ENCODE peak calls at places on chromosomes 12 and 14, in nine cellular contexts. N is spleen, V is left ventricle myocardium inferior, O is left lung, J is upper lobe of right lung, W is neuronal stem cell, L is A549, T is upper lobe of left lung, U is Karpas-422. B is an unnamed sample.

GRCh38 chr14:68882235-68882634 is 89.4 kb upstream of the ZFP36L1 start:
- DNase-seq in V (no peak), W (no peak), J (no peak), L (no peak), N (no peak), O (no peak), T (peak; percentile 0), U (no peak), B (no peak)

GRCh38 chr12:30191701-30192455 is 408.1 kb upstream of the TMTC1 start:
- DNase-seq in U (no peak), O (no peak), V (no peak), L (no peak), W (no peak), T (no peak), N (no peak), J (no peak), B (no peak)

GRCh38 chr12:49342914-49343731 is 3.6 kb upstream of the DNAJC22 start:
- DNase-seq in W (no peak), N (no peak), L (peak; percentile 35), V (no peak), J (peak; percentile 64), O (no peak), T (peak; percentile 17), U (peak; percentile 67), B (no peak)

GRCh38 chr12:130879212-130879686 is 7.4 kb downstream of the RAN start:
- DNase-seq in U (peak; percentile 72), O (no peak), T (no peak), L (no peak), N (peak; percentile 82), W (no peak), J (no peak), V (no peak), B (no peak)

GRCh38 chr12:57016348-57016747 is at the start of gene TAC3:
- DNase-seq in N (no peak), U (no peak), J (no peak), T (no peak), L (no peak), O (no peak), V (no peak), W (peak; percentile 36), B (no peak)

GRCh38 chr14:71322660-71323250 is 415.5 kb downstream of the PCNX1 start:
- DNase-seq in O (no peak), T (peak; percentile 37), L (peak; percentile 42), W (no peak), J (no peak), V (no peak), U (peak; percentile 70), N (no peak), B (no peak)

GRCh38 chr12:11673666-11674464 is 24.4 kb downstream of the ETV6 start:
- DNase-seq in V (no peak), L (no peak), T (no peak), O (no peak), U (no peak), W (no peak), N (no peak), J (no peak), B (no peak)

GRCh38 chr12:70443274-70443673 is 77.2 kb downstream of the KCNMB4 start:
- DNase-seq in T (no peak), V (no peak), W (no peak), N (no peak), O (no peak), U (peak; percentile 67), J (no peak), L (no peak), B (no peak)

GRCh38 chr12:112466835-112467234 is 48.1 kb downstream of the PTPN11 start:
- DNase-seq in T (no peak), U (no peak), J (no peak), L (no peak), V (no peak), W (no peak), O (no peak), N (no peak), B (no peak)

GRCh38 chr12:14525964-14526363 is 41.7 kb downstream of the PLBD1 start:
- DNase-seq in O (no peak), W (no peak), V (no peak), T (no peak), J (no peak), L (no peak), U (no peak), N (no peak), B (no peak)

GRCh38 chr14:68476212-68476964 is 316.5 kb downstream of the ZFP36L1 start:
- DNase-seq in L (peak; percentile 51), W (no peak), O (no peak), N (peak; percentile 89), V (peak; percentile 42), J (peak; percentile 76), T (peak; percentile 85), U (no peak), B (peak; percentile 49)

GRCh38 chr14:34713681-34714319 is 593 bp downstream of the CFL2 start:
- DNase-seq in L (peak; percentile 51), O (no peak), W (peak; percentile 21), V (peak; percentile 22), U (peak; percentile 77), T (peak; percentile 35), J (peak; percentile 72), N (no peak), B (no peak)

GRCh38 chr14:81200041-81200440 is 20.7 kb downstream of the GTF2A1 start:
- DNase-seq in L (no peak), N (no peak), U (no peak), J (no peak), V (no peak), W (no peak), O (peak; percentile 31), T (no peak), B (no peak)

GRCh38 chr14:67526676-67527459 is 6.2 kb upstream of the PLEKHH1 start:
- DNase-seq in V (no peak), O (no peak), U (peak; percentile 86), J (no peak), T (no peak), L (peak; percentile 71), N (no peak), W (no peak), B (no peak)

GRCh38 chr14:100681111-100681510 is 45.6 kb upstream of the DLK1 start:
- DNase-seq in L (no peak), U (no peak), V (no peak), W (no peak), J (no peak), T (no peak), N (no peak), O (no peak), B (no peak)
- H3K27ac ChIP-seq in L (no peak overlapping the region), U (no peak overlapping the region), V (peak overlapping the region; percentile 81), W (no peak overlapping the region), J (no peak overlapping the region), T (peak overlapping the region; percentile 6), N (peak overlapping the region; percentile 79), O (no peak overlapping the region), B (no peak overlapping the region)

DNA sequence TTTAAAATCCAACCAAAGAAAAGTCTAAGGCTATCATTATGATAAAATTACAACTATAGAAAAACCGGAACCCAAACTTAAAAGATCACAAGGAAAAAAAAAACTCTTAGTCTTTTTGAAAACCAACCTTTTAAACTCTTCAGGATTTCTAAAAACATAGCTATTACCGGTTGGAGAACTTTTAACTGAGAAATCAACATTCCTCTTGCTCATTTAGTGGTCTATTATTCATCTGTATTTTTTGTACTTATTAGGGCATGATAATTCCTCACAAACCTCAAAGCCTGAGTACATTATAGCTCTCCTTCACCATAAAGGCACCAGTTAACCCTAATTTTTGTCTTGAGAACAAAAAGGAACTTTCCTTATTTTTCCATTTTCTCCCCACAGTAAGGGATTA is 10.4 kb downstream of the LUM start:
- DNase-seq in L (no peak), J (no peak), T (no peak), N (no peak), O (no peak), U (no peak), W (no peak), V (no peak), B (no peak)
- H3K4me3 ChIP-seq in L (no peak overlapping the region), J (no peak overlapping the region), T (no peak overlapping the region), N (no peak overlapping the region), O (no peak overlapping the region), U (no peak overlapping the region), W (no peak overlapping the region), V (no peak overlapping the region), B (no peak overlapping the region)

DNA sequence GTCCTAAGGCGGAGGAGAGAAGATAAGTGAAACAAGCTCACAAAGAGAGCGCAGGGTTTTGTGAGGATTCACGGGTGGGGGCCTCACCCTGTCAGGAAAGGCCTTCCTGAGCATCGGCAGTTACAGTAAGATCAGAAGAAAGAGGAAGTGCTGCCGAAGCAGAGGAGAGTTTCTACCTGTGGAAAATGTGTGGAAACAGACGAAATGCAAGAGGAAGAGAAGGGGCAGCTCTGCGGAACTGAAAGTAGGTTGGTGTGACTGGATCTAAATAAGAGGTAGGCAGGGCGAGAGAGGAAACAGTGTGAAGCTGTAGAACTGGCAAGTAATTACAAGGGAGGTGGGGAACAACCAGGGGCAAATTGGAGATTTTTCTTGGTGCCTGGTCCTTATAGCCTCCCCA is 2.7 kb downstream of the GPR68 start:
- DNase-seq in U (peak; percentile 93), O (no peak), L (no peak), W (no peak), J (no peak), N (no peak), T (no peak), V (no peak), B (no peak)
- H3K27ac ChIP-seq in U (peak overlapping the region; percentile 50), O (no peak overlapping the region), L (no peak overlapping the region), W (no peak overlapping the region), J (peak overlapping the region; percentile 31), N (peak overlapping the region; percentile 75), T (peak overlapping the region; percentile 76), V (no peak overlapping the region), B (no peak overlapping the region)

DNA sequence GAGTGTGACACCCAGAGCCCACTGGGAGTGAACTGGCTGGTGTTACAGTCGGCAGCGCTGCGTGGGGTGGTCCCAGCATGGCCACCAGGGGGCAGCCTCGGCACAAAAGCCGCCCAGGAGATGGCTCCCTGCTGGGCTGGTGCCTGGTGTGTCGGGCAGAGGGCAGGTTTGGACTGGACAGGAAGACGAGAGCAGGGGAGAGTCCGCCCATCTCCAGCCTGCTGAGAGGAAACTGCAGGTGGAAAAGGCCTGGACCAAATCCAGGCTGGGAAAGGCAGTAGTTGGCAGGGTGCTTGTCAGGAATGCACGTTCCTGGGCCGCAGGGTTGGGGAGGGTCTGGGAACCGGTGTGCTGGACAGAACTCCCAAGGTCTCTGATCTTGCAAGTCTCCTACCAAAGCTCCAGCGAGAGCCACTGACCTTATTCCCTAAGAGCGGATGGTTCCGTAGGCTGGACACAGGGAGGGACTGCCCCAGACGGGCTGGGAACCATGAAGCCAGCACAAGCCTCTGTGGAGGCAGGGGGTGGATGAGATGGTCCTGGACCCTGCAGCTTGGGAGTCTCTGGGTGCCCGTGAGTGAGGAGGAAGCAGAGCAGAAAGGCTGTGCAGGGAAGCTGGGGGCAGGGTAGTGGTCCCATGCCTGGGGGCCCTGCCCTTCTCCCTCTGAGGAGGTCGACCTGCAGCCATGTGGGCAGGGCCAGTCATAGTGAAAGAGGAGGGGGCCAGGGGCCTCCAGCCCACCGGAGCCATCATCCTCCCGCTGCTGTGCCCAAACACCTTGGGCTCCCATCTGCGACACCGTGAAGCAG is 1.8 kb downstream of the AHNAK2 start:
- DNase-seq in O (peak; percentile 97), L (peak; percentile 90), W (peak; percentile 67), N (peak; percentile 96), U (peak; percentile 94), T (peak; percentile 90), J (peak; percentile 94), V (peak; percentile 83), B (peak; percentile 46)
- H3K4me3 ChIP-seq in O (no peak overlapping the region), L (peak overlapping the region; percentile 63), W (no peak overlapping the region), N (no peak overlapping the region), U (no peak overlapping the region), T (no peak overlapping the region), J (no peak overlapping the region), V (no peak overlapping the region), B (no peak overlapping the region)

GRCh38 chr14:28381656-28382055 is 384.9 kb upstream of the FOXG1 start:
- DNase-seq in W (no peak), O (no peak), J (no peak), L (peak; percentile 9), U (no peak), N (no peak), T (no peak), V (no peak), B (no peak)
- H3K27ac ChIP-seq in W (no peak overlapping the region), O (no peak overlapping the region), J (no peak overlapping the region), L (peak overlapping the region; percentile 85), U (no peak overlapping the region), N (no peak overlapping the region), T (no peak overlapping the region), V (no peak overlapping the region), B (no peak overlapping the region)